ENCODE peak calls at places on chromosomes 3 and 15, in five cellular contexts. A is psoas muscle; D is CD8-positive, alpha-beta T cell; P is memory B cell; R is cardiac muscle cell. I is an unnamed sample.

GRCh38 chr15:31511707-31512310 is 185.2 kb downstream of the KLF13 start:
- DNase-seq in A (no peak), D (no peak), P (peak), R (no peak), I (no peak)

GRCh38 chr3:31908391-31909097 is 72.5 kb downstream of the OSBPL10 start:
- DNase-seq in A (no peak), D (no peak), P (no peak), R (no peak), I (no peak)

GRCh38 chr3:148262980-148263379 is 434.7 kb upstream of the AGTR1 start:
- DNase-seq in A (no peak), D (no peak), P (no peak), R (no peak), I (no peak)

GRCh38 chr15:87604857-87605446 is 651.6 kb downstream of the NTRK3 start:
- DNase-seq in A (no peak), D (no peak), P (no peak), R (peak), I (peak)

GRCh38 chr3:188979236-188979635 is 192.5 kb upstream of the TPRG1 start:
- DNase-seq in A (no peak), D (no peak), P (no peak), R (no peak), I (no peak)

GRCh38 chr3:141072950-141073349 is 21.8 kb downstream of the SPSB4 start:
- DNase-seq in A (no peak), D (no peak), P (no peak), R (no peak), I (no peak)

GRCh38 chr3:16697437-16698258 is 92.4 kb upstream of the DAZL start:
- DNase-seq in A (no peak), D (no peak), P (no peak), R (no peak), I (no peak)

GRCh38 chr3:159828542-159828943 is 160.1 kb upstream of the IL12A start:
- DNase-seq in A (no peak), D (no peak), P (no peak), R (peak), I (peak)

GRCh38 chr3:33074217-33075067 is 22.5 kb downstream of the GLB1 start:
- DNase-seq in A (peak), D (peak), P (peak), R (peak), I (peak)

GRCh38 chr3:58623961-58624360 is 42.6 kb downstream of the FAM3D start:
- DNase-seq in A (no peak), D (no peak), P (no peak), R (no peak), I (no peak)

GRCh38 chr15:88255496-88256171 is 905 bp downstream of the NTRK3 start:
- DNase-seq in A (peak), D (no peak), P (no peak), R (peak), I (no peak)

GRCh38 chr3:42314411-42314810 is 48.4 kb upstream of the CCK start:
- DNase-seq in A (no peak), D (no peak), P (no peak), R (no peak), I (no peak)

GRCh38 chr3:12868039-12869024 is 27.0 kb upstream of the RPL32 start:
- DNase-seq in A (peak), D (peak), P (peak), R (peak), I (peak)

GRCh38 chr3:38579146-38579545 is 70.3 kb downstream of the SCN5A start:
- DNase-seq in A (peak), D (no peak), P (no peak), R (peak), I (no peak)

GRCh38 chr3:39101022-39101689 is 6.3 kb downstream of the GORASP1 start:
- DNase-seq in A (no peak), D (peak), P (peak), R (peak), I (peak)